ENCODE peak calls at places on chromosome X, in six cellular contexts. Y, N, D, M, H and W are unnamed samples.

GRCh38 chrX:130343411-130343810 is 3.7 kb downstream of the SLC25A14 start:
- DNase-seq in Y (peak), N (no peak), D (no peak), M (no peak), H (no peak), W (peak)

GRCh38 chrX:63128509-63128908 is 222.6 kb downstream of the SPIN4 start:
- DNase-seq in Y (peak), N (peak), D (no peak), M (peak), H (no peak), W (peak)

GRCh38 chrX:153794897-153795816 is 689 bp downstream of the SSR4 start:
- DNase-seq in Y (peak), N (no peak), D (no peak), M (no peak), H (no peak), W (no peak)

GRCh38 chrX:112367065-112367464 is 284.5 kb upstream of the TRPC5 start:
- DNase-seq in Y (no peak), N (no peak), D (no peak), M (no peak), H (no peak), W (no peak)

GRCh38 chrX:15680401-15680800 is 15.8 kb upstream of the CLTRN start:
- DNase-seq in Y (peak), N (no peak), D (no peak), M (no peak), H (no peak), W (peak)

GRCh38 chrX:107775734-107776511 is at the start of gene TSC22D3:
- DNase-seq in Y (peak), N (peak), D (no peak), M (peak), H (peak), W (peak)

GRCh38 chrX:135512508-135513139 is 7.8 kb upstream of the INTS6L start:
- DNase-seq in Y (no peak), N (no peak), D (no peak), M (no peak), H (no peak), W (no peak)

GRCh38 chrX:68588653-68589371 is 58.7 kb upstream of the STARD8 start:
- DNase-seq in Y (peak), N (no peak), D (no peak), M (no peak), H (no peak), W (peak)

GRCh38 chrX:13511557-13512330 is 57.7 kb upstream of the EGFL6 start:
- DNase-seq in Y (peak), N (no peak), D (no peak), M (no peak), H (no peak), W (no peak)

GRCh38 chrX:10178866-10179463 is 22.2 kb downstream of the CLCN4 start:
- DNase-seq in Y (no peak), N (no peak), D (no peak), M (no peak), H (no peak), W (no peak)

GRCh38 chrX:45591650-45592049 is 391.0 kb upstream of the DIPK2B start:
- DNase-seq in Y (no peak), N (no peak), D (no peak), M (no peak), H (no peak), W (no peak)

GRCh38 chrX:111503594-111503993 is 7.9 kb upstream of the SERTM2 start:
- DNase-seq in Y (no peak), N (no peak), D (no peak), M (no peak), H (no peak), W (no peak)

GRCh38 chrX:110173192-110174175 is 144.4 kb downstream of the AMMECR1 start:
- DNase-seq in Y (peak), N (no peak), D (no peak), M (no peak), H (no peak), W (peak)

GRCh38 chrX:10110984-10111363 is 45.8 kb upstream of the CLCN4 start:
- DNase-seq in Y (peak), N (peak), D (no peak), M (no peak), H (no peak), W (no peak)

GRCh38 chrX:39827959-39828358 is 269.8 kb downstream of the BCOR start:
- DNase-seq in Y (no peak), N (no peak), D (no peak), M (no peak), H (no peak), W (no peak)

GRCh38 chrX:12999422-12999821 is 24.5 kb downstream of the TMSB4X start:
- DNase-seq in Y (no peak), N (peak), D (no peak), M (peak), H (no peak), W (peak)

GRCh38 chrX:40112996-40113395 is 15.2 kb upstream of the BCOR start:
- DNase-seq in Y (no peak), N (no peak), D (no peak), M (no peak), H (no peak), W (no peak)

GRCh38 chrX:149504226-149504914 is 736 bp downstream of the IDS start:
- DNase-seq in Y (no peak), N (peak), D (no peak), M (peak), H (no peak), W (no peak)

GRCh38 chrX:19554786-19555185 is 39.5 kb upstream of the MAP3K15 start:
- DNase-seq in Y (peak), N (peak), D (no peak), M (no peak), H (no peak), W (peak)

GRCh38 chrX:40266490-40267333 is 169.0 kb upstream of the BCOR start:
- DNase-seq in Y (peak), N (peak), D (no peak), M (peak), H (peak), W (peak)

GRCh38 chrX:108000751-108001150 is 18.6 kb upstream of the TEX13B start:
- DNase-seq in Y (no peak), N (no peak), D (no peak), M (no peak), H (no peak), W (no peak)

GRCh38 chrX:15973299-15973698 is 118.7 kb upstream of the AP1S2 start:
- DNase-seq in Y (peak), N (peak), D (peak), M (peak), H (no peak), W (peak)

GRCh38 chrX:9231491-9231890 is 197.6 kb upstream of the FAM9B start:
- DNase-seq in Y (peak), N (no peak), D (no peak), M (no peak), H (no peak), W (peak)

GRCh38 chrX:69153060-69153730 is 12.1 kb downstream of the PJA1 start:
- DNase-seq in Y (peak), N (no peak), D (no peak), M (peak), H (no peak), W (peak)

GRCh38 chrX:14712096-14712495 is 160.8 kb downstream of the FANCB start:
- DNase-seq in Y (peak), N (no peak), D (no peak), M (peak), H (no peak), W (no peak)

GRCh38 chrX:154372612-154373022 is 1.8 kb downstream of the FLNA start:
- DNase-seq in Y (peak), N (peak), D (no peak), M (no peak), H (no peak), W (peak)

GRCh38 chrX:45803383-45803921 is 602.8 kb upstream of the DIPK2B start:
- DNase-seq in Y (peak), N (peak), D (no peak), M (no peak), H (no peak), W (peak)

GRCh38 chrX:291411-291901 is 10.3 kb downstream of the PLCXD1 start:
- DNase-seq in Y (no peak), N (no peak), D (no peak), M (no peak), H (no peak), W (no peak)

GRCh38 chrX:152445926-152446325 is 5.2 kb downstream of the GABRA3 start:
- DNase-seq in Y (no peak), N (no peak), D (no peak), M (no peak), H (no peak), W (no peak)

GRCh38 chrX:47222776-47223350 is 4.4 kb downstream of the CDK16 start:
- DNase-seq in Y (no peak), N (no peak), D (no peak), M (peak), H (no peak), W (no peak)

GRCh38 chrX:114344756-114345155 is 239.1 kb upstream of the HTR2C start:
- DNase-seq in Y (peak), N (no peak), D (no peak), M (peak), H (peak), W (peak)

GRCh38 chrX:112997991-112998390 is 157.4 kb upstream of the AMOT start:
- DNase-seq in Y (no peak), N (no peak), D (no peak), M (no peak), H (no peak), W (no peak)